ENCODE peak calls at places on chromosomes 6 and 20, in eight cellular contexts. I, F, W, A, G, J, P and V are unnamed samples.

GRCh38 chr20:61500791-61501321 is 248.8 kb downstream of the CDH4 start:
- DNase-seq in I (peak), W (no peak), G (no peak), A (no peak), P (no peak), F (no peak), J (no peak), V (no peak)

GRCh38 chr6:25137497-25137896 is 141.7 kb upstream of the CARMIL1 start:
- DNase-seq in P (no peak), I (no peak), G (no peak), J (no peak), F (no peak), W (no peak), A (no peak), V (no peak)

GRCh38 chr6:108592371-108593337 is 31.9 kb downstream of the FOXO3 start:
- DNase-seq in F (peak), P (no peak), A (no peak), I (peak), J (peak), G (no peak), W (no peak), V (peak)

GRCh38 chr20:44627364-44628010 is 24.0 kb downstream of the ADA start:
- DNase-seq in I (no peak), F (no peak), J (no peak), A (no peak), P (no peak), W (no peak), G (no peak), V (no peak)

GRCh38 chr6:53664623-53665022 is 933 bp downstream of the KLHL31 start:
- DNase-seq in F (no peak), G (no peak), P (no peak), W (peak), J (no peak), A (no peak), I (no peak), V (no peak)

GRCh38 chr6:128519931-128520435 is 416 bp downstream of the PTPRK start:
- DNase-seq in I (no peak), W (peak), A (no peak), J (peak), F (peak), P (no peak), G (peak), V (peak)

GRCh38 chr20:32326507-32326851 is 31.7 kb upstream of the ASXL1 start:
- DNase-seq in A (no peak), P (no peak), G (no peak), I (no peak), J (no peak), F (no peak), W (no peak), V (no peak)

GRCh38 chr6:55033021-55033546 is 141.2 kb upstream of the HCRTR2 start:
- DNase-seq in I (no peak), A (no peak), P (no peak), F (no peak), J (no peak), G (no peak), W (no peak), V (no peak)

GRCh38 chr20:25252686-25253421 is 5.0 kb downstream of the PYGB start:
- DNase-seq in I (no peak), A (no peak), W (no peak), F (no peak), P (peak), G (no peak), J (no peak), V (no peak)

GRCh38 chr6:85461806-85462185 is 11.9 kb downstream of the NT5E start:
- DNase-seq in W (no peak), F (no peak), J (no peak), G (no peak), A (no peak), P (no peak), I (no peak), V (no peak)

GRCh38 chr6:142537612-142538478 is 236.0 kb downstream of the ADGRG6 start:
- DNase-seq in A (no peak), I (no peak), G (no peak), W (no peak), J (no peak), F (peak), P (peak), V (no peak)

GRCh38 chr6:74415056-74415455 is 719.1 kb downstream of the CD109 start:
- DNase-seq in P (no peak), W (no peak), J (no peak), A (no peak), I (no peak), G (no peak), F (no peak), V (no peak)

GRCh38 chr6:26555505-26556262 is 17.5 kb downstream of the HMGN4 start:
- DNase-seq in P (no peak), I (no peak), F (no peak), W (no peak), A (no peak), J (no peak), G (no peak), V (no peak)

GRCh38 chr6:89308525-89309400 is 6.3 kb downstream of the GABRR2 start:
- DNase-seq in F (no peak), J (no peak), P (no peak), W (no peak), A (no peak), G (no peak), I (no peak), V (no peak)

GRCh38 chr20:11652128-11652527 is 265.6 kb upstream of the BTBD3 start:
- DNase-seq in G (no peak), F (no peak), J (no peak), A (no peak), P (no peak), I (no peak), W (no peak), V (no peak)